ENCODE peak calls at places on chromosomes 7 and 10, in four cellular contexts. One of them, this sample, is unnamed.

GRCh38 chr10:72068901-72069446 is 19.4 kb downstream of the SPOCK2 start:
- DNase-seq in Kasumi-1: no peak
- DNase-seq in NCI-H1092: no peak
- DNase-seq in progenitor cell of endocrine pancreas: no peak
- DNase-seq in this sample: no peak

GRCh38 chr7:102230593-102230992 is 56.1 kb upstream of the SH2B2 start:
- DNase-seq in Kasumi-1: no peak
- DNase-seq in NCI-H1092: no peak
- DNase-seq in progenitor cell of endocrine pancreas: no peak
- DNase-seq in this sample: no peak

GRCh38 chr10:129712000-129712399 is 245.0 kb downstream of the MGMT start:
- DNase-seq in Kasumi-1: no peak
- DNase-seq in NCI-H1092: no peak
- DNase-seq in progenitor cell of endocrine pancreas: no peak
- DNase-seq in this sample: no peak

GRCh38 chr10:115222039-115222438 is 128.9 kb downstream of the ATRNL1 start:
- DNase-seq in Kasumi-1: no peak
- DNase-seq in NCI-H1092: no peak
- DNase-seq in progenitor cell of endocrine pancreas: no peak
- DNase-seq in this sample: no peak

GRCh38 chr7:21771261-21771660 is 174.4 kb downstream of the CDCA7L start:
- DNase-seq in Kasumi-1: no peak
- DNase-seq in NCI-H1092: no peak
- DNase-seq in progenitor cell of endocrine pancreas: no peak
- DNase-seq in this sample: no peak

GRCh38 chr7:16982640-16983103 is 100.9 kb upstream of the AGR3 start:
- DNase-seq in Kasumi-1: peak
- DNase-seq in NCI-H1092: peak
- DNase-seq in progenitor cell of endocrine pancreas: no peak
- DNase-seq in this sample: peak

GRCh38 chr7:105890290-105890997 is 14.0 kb upstream of the ATXN7L1 start:
- DNase-seq in Kasumi-1: no peak
- DNase-seq in NCI-H1092: no peak
- DNase-seq in progenitor cell of endocrine pancreas: no peak
- DNase-seq in this sample: no peak

GRCh38 chr10:78336402-78336791 is 302.7 kb downstream of the RPS24 start:
- DNase-seq in Kasumi-1: no peak
- DNase-seq in NCI-H1092: no peak
- DNase-seq in progenitor cell of endocrine pancreas: no peak
- DNase-seq in this sample: no peak

GRCh38 chr7:88184848-88185304 is 35.0 kb downstream of the SRI start:
- DNase-seq in Kasumi-1: peak
- DNase-seq in NCI-H1092: no peak
- DNase-seq in progenitor cell of endocrine pancreas: no peak
- DNase-seq in this sample: no peak

GRCh38 chr10:69097729-69098128 is 9.8 kb downstream of the SRGN start:
- DNase-seq in Kasumi-1: no peak
- DNase-seq in NCI-H1092: no peak
- DNase-seq in progenitor cell of endocrine pancreas: no peak
- DNase-seq in this sample: no peak

GRCh38 chr10:49165940-49166803 is 22.0 kb downstream of the TMEM273 start:
- DNase-seq in Kasumi-1: no peak
- DNase-seq in NCI-H1092: no peak
- DNase-seq in progenitor cell of endocrine pancreas: no peak
- DNase-seq in this sample: no peak

GRCh38 chr10:26437637-26438461 is at the start of gene APBB1IP:
- DNase-seq in Kasumi-1: peak
- DNase-seq in NCI-H1092: no peak
- DNase-seq in progenitor cell of endocrine pancreas: no peak
- DNase-seq in this sample: peak

GRCh38 chr10:61855771-61856170 is 45.7 kb upstream of the ARID5B start:
- DNase-seq in Kasumi-1: no peak
- DNase-seq in NCI-H1092: no peak
- DNase-seq in progenitor cell of endocrine pancreas: no peak
- DNase-seq in this sample: no peak

GRCh38 chr7:111006040-111006439 is 84.9 kb upstream of the LRRN3 start:
- DNase-seq in Kasumi-1: no peak
- DNase-seq in NCI-H1092: no peak
- DNase-seq in progenitor cell of endocrine pancreas: no peak
- DNase-seq in this sample: no peak

GRCh38 chr10:58952747-58953466 is 223.5 kb upstream of the PHYHIPL start:
- DNase-seq in Kasumi-1: peak
- DNase-seq in NCI-H1092: peak
- DNase-seq in progenitor cell of endocrine pancreas: peak
- DNase-seq in this sample: peak

GRCh38 chr10:4943821-4944220 is 19.4 kb upstream of the AKR1C1 start:
- DNase-seq in Kasumi-1: no peak
- DNase-seq in NCI-H1092: no peak
- DNase-seq in progenitor cell of endocrine pancreas: no peak
- DNase-seq in this sample: no peak

GRCh38 chr10:569961-570630 is 119.4 kb downstream of the DIP2C start:
- DNase-seq in Kasumi-1: no peak
- DNase-seq in NCI-H1092: no peak
- DNase-seq in progenitor cell of endocrine pancreas: no peak
- DNase-seq in this sample: no peak